ENCODE peak calls at places on chromosomes 1 and 21, in five cellular contexts. One of them, this sample, is unnamed.

GRCh38 chr1:54037476-54037875 is 15.5 kb downstream of the TMEM59 start:
- DNase-seq in NCI-H1092: no peak
- DNase-seq in T1000: no peak
- DNase-seq in cerebellum: no peak
- DNase-seq in fibroblast of the conjunctiva: no peak
- DNase-seq in this sample: no peak

GRCh38 chr21:24290151-24290833 is 1317.0 kb downstream of the MRPL39 start:
- DNase-seq in NCI-H1092: no peak
- DNase-seq in T1000: no peak
- DNase-seq in fibroblast of the conjunctiva: no peak
- DNase-seq in cerebellum: no peak
- DNase-seq in this sample: peak; percentile 30

GRCh38 chr1:159959451-159959850 is 5.4 kb upstream of the SLAMF9 start:
- DNase-seq in fibroblast of the conjunctiva: no peak
- DNase-seq in cerebellum: no peak
- DNase-seq in NCI-H1092: no peak
- DNase-seq in T1000: no peak
- DNase-seq in this sample: no peak

GRCh38 chr1:46687910-46688509 is 16.4 kb downstream of the TEX38 start:
- DNase-seq in fibroblast of the conjunctiva: no peak
- DNase-seq in T1000: no peak
- DNase-seq in cerebellum: peak; percentile 74
- DNase-seq in NCI-H1092: no peak
- DNase-seq in this sample: no peak

GRCh38 chr21:34668803-34669148 is at the start of gene CLIC6:
- DNase-seq in cerebellum: no peak
- DNase-seq in T1000: no peak
- DNase-seq in NCI-H1092: no peak
- DNase-seq in fibroblast of the conjunctiva: no peak
- DNase-seq in this sample: no peak

GRCh38 chr1:19009882-19010321 is 53.4 kb upstream of the IFFO2 start:
- DNase-seq in T1000: peak; percentile 83
- DNase-seq in cerebellum: no peak
- DNase-seq in NCI-H1092: no peak
- DNase-seq in fibroblast of the conjunctiva: no peak
- DNase-seq in this sample: no peak

GRCh38 chr1:55214214-55214902 is 806 bp downstream of the USP24 start:
- DNase-seq in fibroblast of the conjunctiva: no peak
- DNase-seq in cerebellum: no peak
- DNase-seq in NCI-H1092: peak; percentile 26
- DNase-seq in T1000: no peak
- DNase-seq in this sample: peak; percentile 18

GRCh38 chr21:33976082-33976979 is 60.7 kb upstream of the ATP5PO start:
- DNase-seq in NCI-H1092: no peak
- DNase-seq in cerebellum: no peak
- DNase-seq in fibroblast of the conjunctiva: peak; percentile 84
- DNase-seq in T1000: peak; percentile 64
- DNase-seq in this sample: no peak